ENCODE peak calls at places on chromosomes 4 and X, in six cellular contexts. A, O, S, E, H and J are unnamed samples.

GRCh38 chr4:168628251-168628650 is 131.4 kb downstream of the PALLD start:
- DNase-seq in A (no peak), O (no peak), S (no peak), E (no peak), H (no peak), J (no peak)

GRCh38 chrX:134794692-134795091 is 136.4 kb upstream of the PLAC1 start:
- DNase-seq in A (peak), O (no peak), S (no peak), E (no peak), H (no peak), J (no peak)

GRCh38 chrX:110284159-110284558 is 33.7 kb downstream of the AMMECR1 start:
- DNase-seq in A (peak), O (no peak), S (no peak), E (peak), H (no peak), J (no peak)

GRCh38 chr4:179607003-179607402 is 2164.8 kb upstream of the AGA start:
- DNase-seq in A (no peak), O (no peak), S (no peak), E (no peak), H (no peak), J (no peak)

GRCh38 chr4:26864904-26865303 is 4.3 kb downstream of the STIM2 start:
- DNase-seq in A (no peak), O (no peak), S (no peak), E (no peak), H (no peak), J (no peak)

GRCh38 chr4:6763330-6763851 is 19.1 kb upstream of the KIAA0232 start:
- DNase-seq in A (peak), O (peak), S (no peak), E (no peak), H (no peak), J (no peak)

GRCh38 chr4:77120888-77121508 is 36.0 kb upstream of the CCNG2 start:
- DNase-seq in A (peak), O (no peak), S (no peak), E (no peak), H (no peak), J (no peak)

GRCh38 chr4:39931441-39931901 is 46.2 kb downstream of the PDS5A start:
- DNase-seq in A (no peak), O (no peak), S (peak), E (no peak), H (no peak), J (no peak)

GRCh38 chrX:1387141-1387776 is 4.7 kb downstream of the SLC25A6 start:
- DNase-seq in A (no peak), O (peak), S (no peak), E (no peak), H (no peak), J (no peak)

GRCh38 chr4:138577145-138577544 is 335.0 kb upstream of the SLC7A11 start:
- DNase-seq in A (no peak), O (no peak), S (no peak), E (no peak), H (no peak), J (no peak)

GRCh38 chr4:110634320-110635154 is 11.7 kb upstream of the PITX2 start:
- DNase-seq in A (no peak), O (no peak), S (no peak), E (no peak), H (no peak), J (no peak)

GRCh38 chrX:53241558-53241957 is 16.6 kb upstream of the KDM5C start:
- DNase-seq in A (no peak), O (no peak), S (no peak), E (no peak), H (no peak), J (no peak)

GRCh38 chrX:53236025-53236679 is 11.1 kb upstream of the KDM5C start:
- DNase-seq in A (no peak), O (no peak), S (no peak), E (no peak), H (no peak), J (no peak)

GRCh38 chrX:53237056-53237455 is 12.0 kb upstream of the KDM5C start:
- DNase-seq in A (no peak), O (no peak), S (no peak), E (no peak), H (no peak), J (no peak)

GRCh38 chrX:53242310-53242709 is 17.3 kb upstream of the KDM5C start:
- DNase-seq in A (no peak), O (no peak), S (no peak), E (no peak), H (no peak), J (no peak)

GRCh38 chrX:53239474-53239873 is 14.5 kb upstream of the KDM5C start:
- DNase-seq in A (peak), O (no peak), S (no peak), E (no peak), H (no peak), J (no peak)
- TF ChIP-seq CTCF in A (peak), O (no peak), S (no peak), E (peak), H (no peak), J (no peak)

DNA sequence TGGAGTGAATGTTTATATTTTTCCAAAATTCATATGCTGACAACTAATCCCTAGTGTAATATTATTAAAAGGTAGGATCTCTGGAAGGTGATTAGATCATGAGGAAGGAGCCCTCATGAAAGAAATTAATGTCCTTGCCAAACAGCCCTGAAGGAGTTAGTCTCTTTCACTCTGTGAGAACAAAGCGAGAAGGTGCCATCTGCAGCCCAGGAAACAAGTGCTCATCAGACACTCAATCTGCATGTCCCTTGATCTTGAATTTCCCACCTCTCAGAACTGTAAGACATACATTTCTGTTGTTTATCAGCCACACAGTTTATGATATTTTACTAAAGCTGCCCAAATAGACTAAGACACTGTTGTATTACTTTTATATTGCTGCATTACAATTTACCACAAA is 1283.4 kb downstream of the PCDH7 start:
- DNase-seq in A (no peak), O (no peak), S (no peak), E (no peak), H (no peak), J (no peak)
- TF ChIP-seq CTCF in A (no peak), O (no peak), S (no peak), E (no peak), H (no peak), J (no peak)

DNA sequence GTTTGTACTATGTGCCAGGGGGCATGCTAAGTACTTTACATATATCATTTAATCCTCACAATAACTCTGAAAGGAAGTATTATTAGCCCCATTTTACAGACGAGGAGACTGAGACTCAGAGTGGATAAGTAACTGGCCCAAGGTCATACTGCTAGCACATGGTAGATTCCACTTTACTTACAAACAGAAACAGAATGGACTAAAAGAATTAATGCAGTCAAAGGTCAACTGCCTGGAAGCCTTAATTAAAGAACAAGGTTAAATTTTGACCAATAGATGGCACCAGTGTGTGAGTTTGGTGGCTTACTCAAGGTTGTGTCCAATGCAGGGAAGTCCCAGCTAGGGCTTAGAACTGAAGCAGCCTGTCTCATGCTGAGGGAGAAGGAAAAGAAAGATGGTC is 4.7 kb downstream of the RIPPLY1 start:
- DNase-seq in A (peak), O (no peak), S (peak), E (peak), H (no peak), J (peak)
- TF ChIP-seq CTCF in A (peak), O (peak), S (peak), E (peak), H (peak), J (peak)

GRCh38 chr4:182560358-182560757 is 317.2 kb downstream of the TENM3 start:
- DNase-seq in A (no peak), O (no peak), S (peak), E (peak), H (no peak), J (no peak)
- TF ChIP-seq CTCF in A (no peak), O (no peak), S (peak), E (peak), H (no peak), J (no peak)

DNA sequence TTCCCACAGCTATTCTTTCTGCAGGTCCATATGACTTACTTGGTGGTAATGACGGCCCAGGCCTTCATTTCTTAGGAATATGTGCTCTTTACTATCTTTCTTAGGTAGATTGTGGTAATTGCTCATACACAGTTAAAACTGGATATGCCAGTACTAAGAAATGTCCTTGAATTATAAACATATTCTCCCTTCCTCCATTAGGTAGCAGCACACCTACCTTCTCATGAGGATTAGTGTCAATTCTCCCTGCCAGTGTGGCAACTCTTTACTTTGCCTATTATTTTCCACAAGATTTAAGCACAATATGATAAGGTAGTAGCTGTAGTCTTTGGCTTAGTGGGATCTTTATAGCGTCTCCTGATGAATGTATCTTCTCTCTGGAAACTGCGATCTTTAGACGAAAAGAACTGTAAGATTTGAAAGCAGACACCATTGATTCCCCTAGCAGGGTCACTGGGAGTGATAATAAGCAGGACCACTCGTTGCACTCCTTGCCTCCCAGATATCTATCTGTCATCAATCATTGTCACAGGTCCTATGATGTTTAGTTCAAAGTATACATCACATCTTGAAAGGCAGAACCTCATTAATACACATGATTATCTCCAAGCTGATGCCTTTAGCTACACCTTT is 1240.7 kb downstream of the C4orf33 start:
- DNase-seq in A (no peak), O (no peak), S (peak), E (peak), H (no peak), J (peak)
- TF ChIP-seq CTCF in A (no peak), O (peak), S (peak), E (peak), H (peak), J (peak)

GRCh38 chr4:36351082-36351666 is 69.8 kb downstream of the DTHD1 start:
- DNase-seq in A (peak), O (peak), S (peak), E (peak), H (peak), J (peak)
- TF ChIP-seq CTCF in A (peak), O (peak), S (peak), E (peak), H (peak), J (peak)

DNA sequence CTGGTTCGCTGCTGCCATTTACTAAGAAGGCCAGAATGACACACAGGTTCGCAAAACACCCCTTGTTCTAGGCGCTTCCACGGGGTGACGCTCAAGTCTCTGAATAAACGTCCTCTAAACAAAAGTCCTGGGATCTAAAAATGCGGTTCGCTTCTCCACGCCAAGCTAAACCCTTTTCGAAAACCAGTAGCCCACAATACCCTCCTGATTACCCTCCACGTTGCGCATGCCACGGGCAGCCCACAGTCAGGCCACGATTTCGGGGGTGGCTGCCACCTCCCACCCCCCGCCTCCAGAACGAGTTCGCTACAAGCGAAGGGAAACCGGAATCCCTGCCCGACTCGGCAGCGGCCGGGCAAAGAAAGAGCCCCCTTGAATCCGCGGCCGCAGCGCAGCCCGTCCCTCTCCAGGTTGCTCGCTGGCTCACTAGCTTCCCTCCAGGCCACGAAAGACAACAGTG is 423 bp downstream of the RPL39 start:
- DNase-seq in A (peak), O (no peak), S (peak), E (peak), H (no peak), J (peak)
- TF ChIP-seq CTCF in A (peak), O (peak), S (peak), E (peak), H (no peak), J (no peak)